ENCODE peak calls at places on chromosomes 1 and 21, in four cellular contexts. One of them, this sample, is unnamed.

GRCh38 chr1:206540044-206540758 is 32.9 kb downstream of the RASSF5 start:
- DNase-seq in IMR-90: no peak
- DNase-seq in H1: no peak
- DNase-seq in H9: no peak
- DNase-seq in this sample: no peak

GRCh38 chr21:26941436-26941835 is 25.5 kb downstream of the ADAMTS5 start:
- DNase-seq in H9: no peak
- DNase-seq in H1: no peak
- DNase-seq in IMR-90: peak
- DNase-seq in this sample: no peak

GRCh38 chr1:28193701-28194161 is 17.2 kb upstream of the PTAFR start:
- DNase-seq in H9: peak
- DNase-seq in IMR-90: no peak
- DNase-seq in H1: peak
- DNase-seq in this sample: peak

GRCh38 chr1:31705080-31705866 is 1.5 kb upstream of the COL16A1 start:
- DNase-seq in H1: peak
- DNase-seq in IMR-90: peak
- DNase-seq in H9: peak
- DNase-seq in this sample: peak

GRCh38 chr1:66920543-66920942 is 4.1 kb downstream of the DNAI4 start:
- DNase-seq in H9: no peak
- DNase-seq in IMR-90: no peak
- DNase-seq in H1: no peak
- DNase-seq in this sample: no peak

GRCh38 chr1:96598416-96599168 is 123.0 kb upstream of the PTBP2 start:
- DNase-seq in H1: no peak
- DNase-seq in IMR-90: peak
- DNase-seq in H9: no peak
- DNase-seq in this sample: no peak

GRCh38 chr1:19484793-19485361 is 462 bp downstream of the CAPZB start:
- DNase-seq in H9: peak
- DNase-seq in IMR-90: no peak
- DNase-seq in H1: peak
- DNase-seq in this sample: peak

GRCh38 chr1:212613440-212614335 is 5.1 kb downstream of the ATF3 start:
- DNase-seq in H9: no peak
- DNase-seq in IMR-90: no peak
- DNase-seq in H1: no peak
- DNase-seq in this sample: no peak

GRCh38 chr1:2046225-2046917 is 3.8 kb upstream of the PRKCZ start:
- DNase-seq in H9: peak
- DNase-seq in IMR-90: no peak
- DNase-seq in H1: peak
- DNase-seq in this sample: peak

GRCh38 chr1:7387053-7387861 is 383.8 kb upstream of the VAMP3 start:
- DNase-seq in H1: peak
- DNase-seq in H9: peak
- DNase-seq in IMR-90: no peak
- DNase-seq in this sample: no peak

GRCh38 chr1:22562584-22563551 is at the start of gene EPHA8:
- DNase-seq in IMR-90: no peak
- DNase-seq in H9: no peak
- DNase-seq in H1: no peak
- DNase-seq in this sample: no peak

GRCh38 chr1:197994907-197995407 is 77.8 kb downstream of the LHX9 start:
- DNase-seq in IMR-90: peak
- DNase-seq in H1: no peak
- DNase-seq in H9: no peak
- DNase-seq in this sample: peak

GRCh38 chr1:113659010-113659409 is 100.3 kb downstream of the PHTF1 start:
- DNase-seq in IMR-90: no peak
- DNase-seq in H9: no peak
- DNase-seq in H1: no peak
- DNase-seq in this sample: no peak

GRCh38 chr1:211589782-211590721 is 11.1 kb upstream of the SLC30A1 start:
- DNase-seq in IMR-90: peak
- DNase-seq in H1: no peak
- DNase-seq in H9: no peak
- DNase-seq in this sample: no peak

GRCh38 chr1:234921266-234922062 is 207.2 kb downstream of the TOMM20 start:
- DNase-seq in H1: no peak
- DNase-seq in IMR-90: peak
- DNase-seq in H9: no peak
- DNase-seq in this sample: no peak

GRCh38 chr1:219564072-219564471 is 48.8 kb downstream of the ZC3H11B start:
- DNase-seq in IMR-90: no peak
- DNase-seq in H9: no peak
- DNase-seq in H1: no peak
- DNase-seq in this sample: no peak

GRCh38 chr1:185670187-185670627 is 64.0 kb upstream of the HMCN1 start:
- DNase-seq in H1: peak
- DNase-seq in IMR-90: peak
- DNase-seq in H9: no peak
- DNase-seq in this sample: peak

GRCh38 chr1:90149101-90149500 is 154.2 kb downstream of the ZNF326 start:
- DNase-seq in H1: peak
- DNase-seq in IMR-90: no peak
- DNase-seq in H9: no peak
- DNase-seq in this sample: no peak

GRCh38 chr1:38474738-38475623 is 384.6 kb downstream of the RRAGC start:
- DNase-seq in H1: no peak
- DNase-seq in IMR-90: no peak
- DNase-seq in H9: no peak
- DNase-seq in this sample: peak

GRCh38 chr1:214492405-214493075 is 58.9 kb downstream of the PTPN14 start:
- DNase-seq in H9: no peak
- DNase-seq in H1: no peak
- DNase-seq in IMR-90: peak
- DNase-seq in this sample: no peak

GRCh38 chr21:32333953-32334673 is 35.5 kb downstream of the MRAP start:
- DNase-seq in H1: no peak
- DNase-seq in H9: peak
- DNase-seq in IMR-90: no peak
- DNase-seq in this sample: no peak

GRCh38 chr1:25863486-25864262 is 4.4 kb upstream of the AUNIP start:
- DNase-seq in H9: no peak
- DNase-seq in H1: no peak
- DNase-seq in IMR-90: no peak
- DNase-seq in this sample: no peak

GRCh38 chr1:9865745-9866144 is 42.0 kb upstream of the CLSTN1 start:
- DNase-seq in H1: no peak
- DNase-seq in IMR-90: no peak
- DNase-seq in H9: no peak
- DNase-seq in this sample: no peak

GRCh38 chr1:233367057-233367759 is 39.7 kb downstream of the MAP3K21 start:
- DNase-seq in IMR-90: no peak
- DNase-seq in H1: peak
- DNase-seq in H9: peak
- DNase-seq in this sample: peak

GRCh38 chr1:165697491-165697880 is 876 bp downstream of the ALDH9A1 start:
- DNase-seq in H1: no peak
- DNase-seq in H9: no peak
- DNase-seq in IMR-90: no peak
- DNase-seq in this sample: no peak

GRCh38 chr1:17831619-17832018 is 76.5 kb downstream of the ACTL8 start:
- DNase-seq in H9: peak
- DNase-seq in IMR-90: peak
- DNase-seq in H1: peak
- DNase-seq in this sample: peak

GRCh38 chr1:3000671-3001470 is 20.4 kb upstream of the ACTRT2 start:
- DNase-seq in H1: no peak
- DNase-seq in H9: no peak
- DNase-seq in IMR-90: no peak
- DNase-seq in this sample: no peak

GRCh38 chr1:210437111-210437510 is 108.4 kb downstream of the HHAT start:
- DNase-seq in H9: no peak
- DNase-seq in IMR-90: no peak
- DNase-seq in H1: no peak
- DNase-seq in this sample: no peak

GRCh38 chr1:36203554-36204346 is 20.5 kb upstream of the THRAP3 start:
- DNase-seq in H9: peak
- DNase-seq in H1: peak
- DNase-seq in IMR-90: peak
- DNase-seq in this sample: peak

GRCh38 chr1:20411196-20411980 is 74.6 kb downstream of the CAMK2N1 start:
- DNase-seq in IMR-90: peak
- DNase-seq in H1: no peak
- DNase-seq in H9: peak
- DNase-seq in this sample: peak

GRCh38 chr1:4511374-4511773 is 143.0 kb upstream of the AJAP1 start:
- DNase-seq in IMR-90: no peak
- DNase-seq in H1: no peak
- DNase-seq in H9: no peak
- DNase-seq in this sample: no peak

GRCh38 chr1:203661572-203661971 is 34.9 kb downstream of the ATP2B4 start:
- DNase-seq in H1: no peak
- DNase-seq in H9: no peak
- DNase-seq in IMR-90: no peak
- DNase-seq in this sample: no peak

GRCh38 chr1:175297291-175297690 is 104.7 kb upstream of the KIAA0040 start:
- DNase-seq in H9: no peak
- DNase-seq in IMR-90: no peak
- DNase-seq in H1: no peak
- DNase-seq in this sample: no peak

GRCh38 chr1:26290416-26291261 is 10.8 kb downstream of the SH3BGRL3 start:
- DNase-seq in H9: no peak
- DNase-seq in IMR-90: no peak
- DNase-seq in H1: no peak
- DNase-seq in this sample: no peak

GRCh38 chr1:182974792-182975191 is 21.8 kb upstream of the SHCBP1L start:
- DNase-seq in H9: no peak
- DNase-seq in H1: no peak
- DNase-seq in IMR-90: no peak
- DNase-seq in this sample: peak

DNA sequence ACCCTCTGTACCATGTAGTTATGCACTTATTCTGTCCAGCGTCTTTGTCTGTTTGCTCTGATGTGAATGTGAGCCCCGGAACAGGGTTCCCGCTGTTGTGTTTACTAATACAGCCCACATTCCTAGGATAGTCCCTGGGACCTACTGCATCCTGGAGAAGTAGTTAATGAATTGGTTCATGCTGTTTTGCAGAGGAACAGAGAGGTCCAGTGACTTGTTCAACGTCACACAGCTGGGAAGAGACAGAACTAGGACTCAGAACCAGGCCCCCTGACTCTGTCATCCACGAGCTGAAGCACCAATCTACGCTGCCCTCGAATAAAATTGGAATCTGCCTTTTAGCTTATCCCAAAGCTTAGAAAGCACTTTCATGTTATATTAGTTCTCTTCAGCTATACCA is 784 bp downstream of the AGT start:
- DNase-seq in H9: no peak
- DNase-seq in IMR-90: no peak
- DNase-seq in H1: no peak
- DNase-seq in this sample: no peak
- H3K56ac ChIP-seq in H9: no peak
- H3K56ac ChIP-seq in IMR-90: no peak
- H3K56ac ChIP-seq in H1: no peak
- H3K56ac ChIP-seq in this sample: no peak

GRCh38 chr1:47996406-47997226 is 569 bp downstream of the TRABD2B start:
- DNase-seq in H1: peak
- DNase-seq in IMR-90: no peak
- DNase-seq in H9: peak
- DNase-seq in this sample: peak
- H3K4me2 ChIP-seq in H1: peak
- H3K4me2 ChIP-seq in IMR-90: peak
- H3K4me2 ChIP-seq in H9: peak
- H3K4me2 ChIP-seq in this sample: peak

GRCh38 chr21:45199201-45199600 is 88.5 kb downstream of the POFUT2 start:
- DNase-seq in H9: no peak
- DNase-seq in H1: no peak
- DNase-seq in IMR-90: no peak
- DNase-seq in this sample: no peak
- H2AK5ac ChIP-seq in H9: no peak
- H2AK5ac ChIP-seq in H1: no peak
- H2AK5ac ChIP-seq in IMR-90: no peak
- H2AK5ac ChIP-seq in this sample: no peak

DNA sequence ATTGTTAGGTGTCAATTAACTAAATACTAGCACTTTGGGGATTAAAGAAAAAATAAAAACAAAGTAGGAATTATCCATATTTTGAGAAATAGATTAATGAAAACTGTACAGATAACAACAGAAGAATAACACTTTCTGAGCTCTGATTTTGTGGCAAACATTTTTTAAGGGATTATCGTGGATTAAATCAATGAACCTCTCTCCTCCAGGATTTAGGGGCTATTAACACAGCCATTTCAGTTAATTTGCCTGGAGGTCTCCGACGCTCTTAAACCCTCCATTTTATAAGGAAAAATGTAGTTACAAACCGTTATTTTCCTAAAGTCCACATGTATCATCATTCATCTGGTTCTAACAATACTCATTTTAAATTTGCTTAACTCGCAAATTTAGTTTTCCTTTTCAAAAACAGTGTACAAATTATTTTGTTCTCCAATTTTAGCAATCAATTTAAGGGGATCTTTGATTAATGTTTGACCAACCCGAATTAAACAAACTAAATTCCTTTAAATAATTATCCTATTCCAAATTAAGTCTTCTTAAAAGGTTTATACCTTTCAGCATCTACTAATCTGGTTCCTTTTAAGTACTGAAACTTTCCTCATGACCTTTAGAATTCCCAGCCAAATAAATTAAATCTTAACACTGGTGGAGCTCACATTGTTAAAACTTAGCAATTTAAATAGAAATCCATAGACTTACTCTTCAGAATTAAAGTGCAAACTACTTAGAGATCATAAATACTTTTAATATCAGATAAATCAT is 30.7 kb upstream of the RNF187 start:
- DNase-seq in H1: no peak
- DNase-seq in H9: no peak
- DNase-seq in IMR-90: no peak
- DNase-seq in this sample: no peak
- H3K56ac ChIP-seq in H1: no peak
- H3K56ac ChIP-seq in H9: no peak
- H3K56ac ChIP-seq in IMR-90: no peak
- H3K56ac ChIP-seq in this sample: no peak

GRCh38 chr1:224980181-224980580 is 50.7 kb downstream of the DNAH14 start:
- DNase-seq in H1: no peak
- DNase-seq in H9: no peak
- DNase-seq in IMR-90: no peak
- DNase-seq in this sample: no peak
- H3K4me2 ChIP-seq in H1: no peak
- H3K4me2 ChIP-seq in H9: no peak
- H3K4me2 ChIP-seq in IMR-90: no peak
- H3K4me2 ChIP-seq in this sample: no peak

DNA sequence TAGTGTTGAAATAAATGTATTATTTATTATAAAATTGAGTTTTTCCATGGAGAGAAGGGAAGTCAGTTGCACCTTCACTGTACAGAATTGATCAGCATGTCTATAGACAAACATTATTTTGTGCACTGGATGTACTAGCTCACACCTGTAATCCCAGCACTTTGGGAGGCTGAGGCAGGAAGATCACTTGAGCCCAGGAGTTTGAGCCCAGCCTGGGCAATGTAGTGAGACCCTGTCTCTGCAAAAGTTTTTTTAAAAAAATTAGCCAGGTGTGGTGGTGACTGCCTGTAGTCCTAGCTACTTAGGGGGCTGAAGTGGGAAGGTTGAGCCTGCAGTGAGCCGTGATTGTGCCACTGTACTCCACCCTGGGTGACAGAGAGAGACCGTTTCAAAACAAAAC is 87.7 kb downstream of the MAST2 start:
- DNase-seq in H1: no peak
- DNase-seq in IMR-90: no peak
- DNase-seq in H9: no peak
- DNase-seq in this sample: no peak
- H2AK5ac ChIP-seq in H1: no peak
- H2AK5ac ChIP-seq in IMR-90: no peak
- H2AK5ac ChIP-seq in H9: no peak
- H2AK5ac ChIP-seq in this sample: no peak